ENCODE peak calls at places on chromosome 22, in six cellular contexts. W, V, D, Z, Q and E are unnamed samples. For H3K36me3 and H3K4me1, the result is how much of the 10 kb centered on the place peaks cover.

GRCh38 chr22:19011075-19011474 is 75.0 kb upstream of the PRODH start:
- DNase-seq in V (no peak), Z (no peak), D (no peak), Q (no peak), W (no peak), E (no peak)

GRCh38 chr22:39482768-39483167 is 19.3 kb upstream of the MIEF1 start:
- DNase-seq in V (no peak), D (no peak), W (peak), Q (peak), Z (peak), E (no peak)

GRCh38 chr22:39290724-39291161 is 28.7 kb downstream of the RPL3 start:
- DNase-seq in W (no peak), D (peak), Q (peak), Z (peak), V (peak), E (peak)

GRCh38 chr22:28237092-28237491 is 318.0 kb upstream of the PITPNB start:
- DNase-seq in Z (no peak), Q (peak), W (no peak), D (peak), V (no peak), E (no peak)

GRCh38 chr22:24564376-24565058 is 8.7 kb downstream of the SNRPD3 start:
- DNase-seq in W (no peak), D (no peak), Q (no peak), V (peak), Z (no peak), E (no peak)

GRCh38 chr22:46587492-46588278 is 32.5 kb upstream of the GRAMD4 start:
- DNase-seq in Z (peak), D (peak), Q (no peak), W (peak), V (peak), E (no peak)

GRCh38 chr22:38732251-38732815 is 23.5 kb downstream of the SUN2 start:
- DNase-seq in Q (no peak), Z (peak), V (peak), D (peak), W (no peak), E (peak)

GRCh38 chr22:23376256-23376655 is 195.9 kb downstream of the BCR start:
- DNase-seq in D (peak), Q (no peak), W (no peak), V (no peak), Z (no peak), E (no peak)

GRCh38 chr22:24697671-24698082 is 76.8 kb downstream of the PIWIL3 start:
- DNase-seq in Q (no peak), Z (no peak), D (peak), V (peak), W (no peak), E (peak)

GRCh38 chr22:36457688-36458450 is 23.6 kb downstream of the TXN2 start:
- DNase-seq in Z (no peak), Q (no peak), V (peak), W (no peak), D (peak), E (peak)

GRCh38 chr22:38767313-38767712 is 11.5 kb upstream of the SUN2 start:
- DNase-seq in W (no peak), Q (no peak), V (no peak), Z (no peak), D (no peak), E (no peak)

GRCh38 chr22:36541831-36542391 is 12.9 kb upstream of the EIF3D start:
- DNase-seq in Z (peak), D (no peak), W (peak), V (no peak), Q (peak), E (no peak)

GRCh38 chr22:22884888-22885840 is 2.5 kb upstream of the IGLL5 start:
- DNase-seq in Q (no peak), V (no peak), D (no peak), Z (no peak), W (no peak), E (no peak)

GRCh38 chr22:38964306-38964705 is 6.9 kb downstream of the APOBEC3A start:
- DNase-seq in V (no peak), Z (no peak), Q (no peak), W (no peak), D (no peak), E (no peak)

GRCh38 chr22:44939451-44939850 is 70.4 kb downstream of the PHF21B start:
- DNase-seq in V (peak), D (no peak), W (no peak), Q (no peak), Z (no peak), E (no peak)

GRCh38 chr22:20995329-20996030 is 6.4 kb downstream of the THAP7 start:
- DNase-seq in W (no peak), V (no peak), D (no peak), Z (no peak), Q (no peak), E (no peak)
- H3K36me3 ChIP-seq in W (under half), V (half or more), D (under half), Z (under half), Q (half or more), E (under half)

DNA sequence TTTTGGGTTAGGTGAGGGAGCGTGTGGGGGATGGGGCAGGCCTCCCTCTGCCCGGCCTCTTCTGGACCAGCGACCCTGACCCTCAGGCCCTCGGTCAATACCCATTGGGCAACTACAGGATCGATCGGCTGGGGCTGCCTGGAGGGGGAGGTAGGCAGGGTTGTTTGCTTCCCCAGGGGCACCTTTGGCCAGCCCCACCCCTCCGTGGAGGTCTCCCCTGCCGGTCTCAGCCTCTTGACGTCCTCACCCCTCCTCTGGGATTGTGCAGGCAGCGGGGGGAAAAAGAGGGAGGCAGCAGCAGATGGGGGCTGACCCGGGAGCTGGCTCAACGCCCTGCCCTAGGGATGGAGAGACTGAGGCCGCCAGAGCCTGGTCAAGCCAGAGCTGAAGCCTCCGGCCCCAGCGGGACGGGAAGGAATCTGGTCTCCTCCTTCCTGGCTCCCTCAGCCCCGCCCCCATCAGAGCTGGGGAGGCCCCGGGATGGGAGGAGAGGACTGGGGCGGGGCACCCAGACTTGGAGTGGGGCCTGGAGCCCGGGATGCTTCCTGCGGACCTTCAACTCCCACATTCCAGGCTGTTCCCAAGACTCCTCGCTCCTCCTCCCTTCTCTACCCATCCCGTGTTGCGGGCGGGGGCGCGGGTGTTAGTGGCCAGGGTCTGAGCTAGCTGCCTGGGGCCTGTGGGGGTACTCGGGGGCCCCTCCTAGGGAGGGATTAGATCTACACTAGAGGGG is 14.4 kb upstream of the CDC42EP1 start:
- DNase-seq in W (peak), D (peak), Z (peak), Q (peak), V (peak), E (peak)
- TF ChIP-seq POLR2A in W (peak), D (peak), Z (peak), Q (peak), V (no peak), E (peak)

GRCh38 chr22:30290679-30291333 is 1.5 kb upstream of the CASTOR1 start:
- DNase-seq in Q (peak), V (peak), Z (peak), W (peak), D (peak), E (peak)
- H3K4me1 ChIP-seq in Q (under half), V (under half), Z (under half), W (under half), D (under half), E (under half)

GRCh38 chr22:35413624-35414023 is 13.7 kb downstream of the MCM5 start:
- DNase-seq in V (no peak), W (no peak), D (no peak), Q (no peak), Z (no peak), E (no peak)
- H3K36me3 ChIP-seq in V (half or more), W (under half), D (under half), Q (under half), Z (under half), E (under half)

DNA sequence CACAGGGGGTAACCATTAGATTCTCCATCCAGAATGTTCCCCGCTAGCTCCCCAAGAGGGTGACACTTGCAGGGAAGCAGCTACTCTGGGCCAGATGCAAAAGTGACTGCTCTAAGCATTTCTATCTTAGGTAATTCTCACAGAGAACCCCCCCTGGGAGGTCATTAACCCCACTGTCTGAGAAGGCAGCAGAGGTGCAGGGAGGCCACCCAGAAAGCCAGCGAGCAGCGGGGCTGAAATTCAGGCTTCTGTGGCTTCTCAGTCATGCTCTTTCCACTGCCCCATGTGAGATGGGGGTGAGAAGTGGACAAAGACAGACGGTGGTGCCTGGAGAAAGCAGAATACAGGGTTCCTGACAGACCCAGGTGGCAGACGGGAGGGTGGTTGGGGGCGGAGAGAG is 114.4 kb upstream of the ASPHD2 start:
- DNase-seq in D (no peak), Z (no peak), W (no peak), V (no peak), Q (no peak), E (no peak)
- TF ChIP-seq POLR2A in D (no peak), Z (no peak), W (no peak), V (no peak), Q (no peak), E (no peak)